ENCODE peak calls at places on chromosomes 4 and X, in five cellular contexts. O is uterus, W is choroid plexus epithelial cell, J is GM23248, M is fibroblast of villous mesenchyme. K is an unnamed sample.

GRCh38 chr4:17447675-17448298 is 64.1 kb downstream of the QDPR start:
- DNase-seq in M (peak; percentile 80), W (peak; percentile 91), J (peak; percentile 86), O (no peak), K (peak; percentile 87)

GRCh38 chr4:23268072-23268771 is 575.5 kb downstream of the GBA3 start:
- DNase-seq in M (no peak), W (no peak), J (no peak), O (no peak), K (no peak)

GRCh38 chrX:24513416-24513815 is 48.3 kb downstream of the PDK3 start:
- DNase-seq in W (no peak), O (no peak), M (no peak), J (no peak), K (no peak)

GRCh38 chr4:24853142-24853541 is 57.8 kb downstream of the SOD3 start:
- DNase-seq in J (no peak), M (peak; percentile 13), W (peak; percentile 4), O (no peak), K (no peak)

GRCh38 chr4:57064811-57065711 is 45.1 kb downstream of the IGFBP7 start:
- DNase-seq in J (peak; percentile 92), W (peak; percentile 97), M (peak; percentile 87), O (peak; percentile 72), K (peak; percentile 82)

GRCh38 chr4:128387600-128388351 is 100.2 kb upstream of the PGRMC2 start:
- DNase-seq in O (no peak), J (peak; percentile 33), M (peak; percentile 22), W (peak; percentile 71), K (no peak)

GRCh38 chrX:3169421-3169820 is 128.2 kb downstream of the ARSF start:
- DNase-seq in J (peak; percentile 4), W (no peak), M (no peak), O (no peak), K (no peak)

GRCh38 chrX:40145670-40146470 is 48.1 kb upstream of the BCOR start:
- DNase-seq in M (no peak), W (no peak), O (no peak), J (peak; percentile 50), K (peak; percentile 39)

GRCh38 chr4:186240452-186240847 is 13.1 kb downstream of the KLKB1 start:
- DNase-seq in W (no peak), O (no peak), M (no peak), J (no peak), K (no peak)

GRCh38 chr4:57136281-57136680 is 26.1 kb upstream of the IGFBP7 start:
- DNase-seq in O (no peak), W (peak; percentile 59), J (peak; percentile 66), M (no peak), K (peak; percentile 66)

DNA sequence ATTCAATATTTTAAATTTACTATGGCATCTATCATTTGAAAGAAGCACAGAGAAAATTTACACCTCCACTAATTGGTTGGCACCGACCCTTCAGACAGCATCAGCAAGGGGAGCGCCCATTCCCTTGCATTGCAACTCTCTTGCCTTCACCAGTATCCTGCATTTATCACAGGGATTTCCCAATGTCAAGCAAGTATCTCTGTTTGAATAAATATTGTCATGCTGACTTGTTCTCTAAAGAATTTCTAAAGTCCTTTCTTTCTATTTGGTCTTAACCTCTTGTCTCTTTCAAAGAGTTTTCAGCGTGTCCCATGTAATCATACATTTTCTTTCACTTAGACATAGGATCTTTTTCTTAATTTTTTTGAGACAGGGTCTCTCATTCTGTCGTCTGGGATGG is 10.4 kb downstream of the DCTD start:
- DNase-seq in W (peak; percentile 51), M (peak; percentile 27), J (no peak), O (no peak), K (no peak)
- H3K4me3 ChIP-seq in W (no peak overlapping the region), M (no peak overlapping the region), J (no peak overlapping the region), O (no peak overlapping the region), K (no peak overlapping the region)

GRCh38 chr4:1307951-1308735 is 18.5 kb downstream of the MAEA start:
- DNase-seq in O (no peak), W (no peak), M (no peak), J (no peak), K (no peak)

GRCh38 chr4:1309261-1310010 is 19.7 kb downstream of the MAEA start:
- DNase-seq in M (peak; percentile 96), J (peak; percentile 92), O (peak; percentile 94), W (peak; percentile 98), K (peak; percentile 96)

GRCh38 chr4:1310031-1310795 is 20.5 kb downstream of the MAEA start:
- DNase-seq in W (peak; percentile 17), M (no peak), J (no peak), O (no peak), K (peak; percentile 26)

GRCh38 chr4:1312821-1313640 is 23.3 kb downstream of the MAEA start:
- DNase-seq in J (no peak), W (no peak), O (no peak), M (no peak), K (no peak)

GRCh38 chr4:1310796-1311715 is 21.4 kb downstream of the MAEA start:
- DNase-seq in W (no peak), J (no peak), M (no peak), O (no peak), K (no peak)
- H3K4me3 ChIP-seq in W (no peak overlapping the region), J (no peak overlapping the region), M (no peak overlapping the region), O (no peak overlapping the region), K (no peak overlapping the region)

DNA sequence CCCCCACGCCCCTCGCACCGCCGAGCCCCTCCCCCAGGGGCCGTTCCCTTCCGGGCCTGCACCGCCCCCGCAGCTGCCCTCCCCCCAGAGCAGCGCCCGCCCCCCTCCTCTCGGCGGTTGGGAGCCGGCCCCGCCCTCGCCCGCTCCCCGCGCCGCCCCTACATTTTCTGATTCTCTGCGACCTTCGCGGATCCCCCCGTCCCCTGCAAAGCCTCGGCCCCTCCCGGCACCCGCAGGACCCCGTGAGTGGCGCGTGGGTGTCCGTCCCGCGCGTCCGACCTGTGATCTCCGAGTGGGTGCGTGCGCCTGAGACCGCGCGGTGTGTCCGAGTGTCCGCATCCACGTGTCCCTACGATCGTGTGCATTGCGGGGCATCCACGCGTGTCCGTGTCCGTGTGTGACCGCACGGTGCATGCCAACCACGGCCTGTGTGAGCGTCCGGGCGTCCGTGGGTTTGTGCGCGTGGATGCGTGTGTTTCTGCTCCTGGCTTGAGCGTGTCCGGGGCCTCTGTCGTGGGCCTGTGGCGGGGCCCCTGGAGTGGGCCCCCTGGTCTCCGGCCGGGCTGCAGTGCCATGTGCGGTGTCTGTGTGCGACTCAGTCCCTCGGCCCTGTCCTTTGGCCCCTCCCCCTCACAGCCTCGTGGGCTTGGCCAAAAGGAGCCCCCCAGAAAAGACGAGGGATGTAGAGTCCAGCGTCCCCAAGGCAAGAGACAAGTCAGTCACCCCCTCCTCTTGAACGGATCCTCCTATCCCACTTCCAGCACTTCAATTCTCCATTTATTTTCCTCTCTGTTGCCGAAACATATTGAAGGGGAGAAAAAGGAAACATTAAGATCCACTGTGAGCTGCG is 8.8 kb upstream of the NKX1-1 start:
- DNase-seq in O (no peak), J (no peak), W (no peak), M (no peak), K (no peak)
- H3K4me3 ChIP-seq in O (no peak overlapping the region), J (no peak overlapping the region), W (no peak overlapping the region), M (no peak overlapping the region), K (no peak overlapping the region)

GRCh38 chr4:149897784-149898183 is 82.1 kb upstream of the IQCM start:
- DNase-seq in O (no peak), J (peak; percentile 51), M (peak; percentile 26), W (peak; percentile 57), K (no peak)
- H3K4me3 ChIP-seq in O (no peak overlapping the region), J (no peak overlapping the region), M (no peak overlapping the region), W (no peak overlapping the region), K (no peak overlapping the region)

GRCh38 chrX:118595501-118596042 is 100.0 kb downstream of the DOCK11 start:
- DNase-seq in M (no peak), W (no peak), O (no peak), J (no peak), K (no peak)
- H3K4me3 ChIP-seq in M (no peak overlapping the region), W (no peak overlapping the region), O (no peak overlapping the region), J (no peak overlapping the region), K (no peak overlapping the region)